ENCODE peak calls at places on chromosomes 5 and 9, in five cellular contexts. F is CD8-positive, alpha-beta T cell; O is cardiac muscle cell; J is BE2C; H is fibroblast of pulmonary artery. G is an unnamed sample.

GRCh38 chr5:61587120-61587519 is 255.1 kb downstream of the ZSWIM6 start:
- DNase-seq in F (no peak), O (peak), J (no peak), H (peak), G (no peak)

GRCh38 chr5:11182441-11183080 is 421.5 kb upstream of the DAP start:
- DNase-seq in H (peak), F (no peak), J (no peak), O (peak), G (no peak)

GRCh38 chr5:111063709-111064322 is 7.7 kb upstream of the TSLP start:
- DNase-seq in O (peak), J (no peak), H (no peak), F (no peak), G (no peak)

GRCh38 chr9:33510264-33511183 is 13.5 kb upstream of the ANKRD18B start:
- DNase-seq in F (no peak), J (peak), H (peak), O (peak), G (peak)

GRCh38 chr9:16385590-16386578 is 484.6 kb downstream of the BNC2 start:
- DNase-seq in F (no peak), O (peak), J (no peak), H (peak), G (no peak)

GRCh38 chr9:112443200-112443599 is 43.4 kb upstream of the KIAA1958 start:
- DNase-seq in H (peak), F (no peak), J (no peak), O (peak), G (no peak)

GRCh38 chr5:90590-91547 is 1.1 kb upstream of the PLEKHG4B start:
- DNase-seq in F (no peak), H (peak), J (no peak), O (peak), G (peak)

GRCh38 chr9:23556459-23556858 is 269.6 kb downstream of the ELAVL2 start:
- DNase-seq in H (no peak), J (no peak), F (no peak), O (no peak), G (peak)

GRCh38 chr9:35814106-35814840 is 569 bp downstream of the HINT2 start:
- DNase-seq in O (peak), J (peak), H (peak), F (no peak), G (peak)

GRCh38 chr5:14059810-14060209 is 83.3 kb upstream of the TRIO start:
- DNase-seq in H (no peak), F (no peak), O (no peak), J (no peak), G (no peak)

GRCh38 chr9:113541019-113541900 is 77.7 kb downstream of the RGS3 start:
- DNase-seq in F (no peak), J (peak), H (peak), O (peak), G (no peak)

GRCh38 chr5:169602535-169602934 is 19.0 kb downstream of the SPDL1 start:
- DNase-seq in F (no peak), O (no peak), J (no peak), H (no peak), G (no peak)

GRCh38 chr9:78671785-78672184 is 374.9 kb downstream of the PSAT1 start:
- DNase-seq in F (no peak), O (no peak), J (no peak), H (no peak), G (no peak)

GRCh38 chr5:17340816-17341215 is 123.4 kb downstream of the BASP1 start:
- DNase-seq in F (no peak), O (peak), J (no peak), H (peak), G (no peak)

GRCh38 chr9:1604942-1605560 is 410.1 kb upstream of the SMARCA2 start:
- DNase-seq in H (peak), O (peak), J (no peak), F (no peak), G (no peak)

GRCh38 chr5:114243281-114243982 is 118.4 kb upstream of the KCNN2 start:
- DNase-seq in H (peak), F (no peak), O (no peak), J (no peak), G (no peak)

GRCh38 chr9:134982311-134982710 is 64.6 kb upstream of the FCN1 start:
- DNase-seq in H (no peak), O (no peak), F (no peak), J (no peak), G (no peak)

GRCh38 chr5:178766936-178767912 is 36.8 kb upstream of the ZNF354A start:
- DNase-seq in F (no peak), J (no peak), H (no peak), O (no peak), G (no peak)
- TF ChIP-seq CTCF in F (no peak), J (peak), H (no peak), O (no peak), G (no peak)

GRCh38 chr5:141677415-141677814 is 4.6 kb downstream of the ARAP3 start:
- DNase-seq in J (peak), H (no peak), O (no peak), F (no peak), G (no peak)
- TF ChIP-seq CTCF in J (peak), H (peak), O (peak), F (no peak), G (no peak)

DNA sequence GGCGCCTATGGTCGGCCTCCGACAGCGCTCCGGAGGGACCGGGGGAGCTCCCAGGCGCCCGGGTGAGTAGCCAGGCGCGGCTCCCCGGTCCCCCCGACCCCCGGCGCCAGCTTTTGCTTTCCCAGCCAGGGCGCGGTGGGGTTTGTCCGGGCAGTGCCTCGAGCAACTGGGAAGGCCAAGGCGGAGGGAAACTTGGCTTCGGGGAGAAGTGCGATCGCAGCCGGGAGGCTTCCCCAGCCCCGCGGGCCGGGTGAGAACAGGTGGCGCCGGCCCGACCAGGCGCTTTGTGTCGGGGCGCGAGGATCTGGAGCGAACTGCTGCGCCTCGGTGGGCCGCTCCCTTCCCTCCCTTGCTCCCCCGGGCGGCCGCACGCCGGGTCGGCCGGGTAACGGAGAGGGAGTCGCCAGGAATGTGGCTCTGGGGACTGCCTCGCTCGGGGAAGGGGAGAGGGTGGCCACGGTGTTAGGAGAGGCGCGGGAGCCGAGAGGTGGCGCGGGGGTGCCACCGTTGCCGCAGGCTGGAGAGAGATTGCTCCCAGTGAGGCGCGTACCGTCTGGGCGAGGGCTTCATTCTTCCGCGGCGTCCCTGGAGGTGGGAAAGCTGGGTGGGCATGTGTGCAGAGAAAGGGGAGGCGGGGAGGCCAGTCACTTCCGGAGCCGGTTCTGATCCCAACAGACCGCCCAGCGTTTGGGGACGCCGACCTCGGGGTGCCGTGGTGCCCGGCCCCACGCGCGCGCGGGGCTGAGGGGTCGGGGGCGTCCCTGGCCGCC is 564 bp downstream of the DAPK1 start:
- DNase-seq in H (peak), O (peak), F (no peak), J (peak), G (peak)
- TF ChIP-seq CTCF in H (no peak), O (peak), F (no peak), J (peak), G (peak)

GRCh38 chr5:119340597-119341218 is 15.1 kb upstream of the TNFAIP8 start:
- DNase-seq in J (no peak), H (no peak), F (no peak), O (no peak), G (no peak)
- TF ChIP-seq CTCF in J (no peak), H (no peak), F (no peak), O (no peak), G (no peak)

GRCh38 chr5:41722359-41722950 is 147.8 kb downstream of the OXCT1 start:
- DNase-seq in H (peak), F (no peak), J (no peak), O (peak), G (no peak)
- TF ChIP-seq CTCF in H (peak), F (no peak), J (peak), O (peak), G (no peak)

GRCh38 chr5:163473613-163474243 is 13.3 kb downstream of the HMMR start:
- DNase-seq in J (no peak), F (no peak), O (peak), H (peak), G (no peak)
- TF ChIP-seq CTCF in J (no peak), F (peak), O (peak), H (peak), G (peak)

DNA sequence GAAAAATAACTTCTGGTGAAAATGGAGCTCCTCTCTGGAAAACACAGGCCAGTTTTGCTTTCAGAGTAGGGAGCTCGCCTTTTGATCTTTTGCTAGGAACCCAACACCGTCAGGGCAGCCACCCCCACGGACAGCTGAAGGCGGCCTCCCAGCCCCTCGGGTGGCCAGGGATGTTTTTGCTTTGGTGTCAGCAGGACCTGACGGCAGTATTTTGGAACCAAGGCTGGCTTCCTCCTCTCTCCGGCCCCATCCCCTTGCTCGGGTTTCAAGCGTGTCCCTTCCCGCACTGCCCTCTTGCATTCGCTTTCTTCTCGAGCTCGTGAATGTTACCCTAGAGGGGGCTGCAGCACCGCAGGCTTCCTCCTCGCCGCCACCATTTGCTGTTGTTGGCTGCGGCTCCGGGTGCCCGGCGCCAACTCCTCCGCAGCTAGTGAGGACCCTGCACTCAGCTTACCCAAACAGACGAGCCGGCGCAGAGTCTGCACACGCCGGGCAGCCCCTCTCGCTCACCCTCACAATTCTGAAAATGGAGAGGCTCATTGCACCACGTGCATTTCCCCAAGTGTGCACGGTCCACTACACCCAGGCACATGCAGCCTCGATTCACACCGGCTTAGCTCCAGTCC is 35.5 kb upstream of the ADAMTSL1 start:
- DNase-seq in H (peak), O (peak), F (no peak), J (no peak), G (peak)
- TF ChIP-seq CTCF in H (peak), O (peak), F (no peak), J (no peak), G (no peak)

GRCh38 chr9:119284118-119284517 is 85.1 kb downstream of the BRINP1 start:
- DNase-seq in F (no peak), H (no peak), J (no peak), O (peak), G (no peak)
- TF ChIP-seq CTCF in F (no peak), H (no peak), J (peak), O (peak), G (no peak)

DNA sequence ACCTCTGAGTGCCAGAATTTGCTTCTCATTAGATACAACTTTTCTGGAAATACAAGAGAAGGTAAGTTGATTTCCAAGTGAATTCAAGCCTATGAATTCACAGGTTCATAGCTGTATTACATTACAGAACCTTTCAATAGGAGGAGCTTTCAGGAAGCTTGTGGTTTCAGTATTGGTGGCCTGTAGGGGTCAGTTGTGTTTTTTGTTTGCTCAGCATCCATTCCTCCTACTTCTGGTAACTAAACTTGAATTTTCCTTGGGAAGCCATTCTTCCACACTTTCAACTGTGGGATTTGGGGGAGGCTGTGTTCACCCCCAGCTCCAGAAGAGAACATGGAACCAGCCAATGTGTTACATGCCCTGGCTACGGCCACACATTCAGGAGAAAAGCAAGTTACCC is 5.6 kb upstream of the CYSTM1 start:
- DNase-seq in H (peak), O (peak), F (no peak), J (no peak), G (no peak)
- TF ChIP-seq CTCF in H (peak), O (no peak), F (no peak), J (peak), G (no peak)

GRCh38 chr5:132490484-132491367 is at the start of gene IRF1:
- DNase-seq in F (peak), J (peak), H (peak), O (peak), G (peak)

GRCh38 chr5:132488590-132488989 is 2.0 kb downstream of the IRF1 start:
- DNase-seq in F (no peak), J (no peak), O (no peak), H (no peak), G (no peak)

GRCh38 chr5:132489051-132489770 is 1.4 kb downstream of the IRF1 start:
- DNase-seq in J (no peak), O (no peak), F (no peak), H (no peak), G (no peak)

GRCh38 chr5:132491368-132492364 is 1.1 kb upstream of the IRF1 start:
- DNase-seq in J (no peak), O (no peak), H (no peak), F (no peak), G (peak)

DNA sequence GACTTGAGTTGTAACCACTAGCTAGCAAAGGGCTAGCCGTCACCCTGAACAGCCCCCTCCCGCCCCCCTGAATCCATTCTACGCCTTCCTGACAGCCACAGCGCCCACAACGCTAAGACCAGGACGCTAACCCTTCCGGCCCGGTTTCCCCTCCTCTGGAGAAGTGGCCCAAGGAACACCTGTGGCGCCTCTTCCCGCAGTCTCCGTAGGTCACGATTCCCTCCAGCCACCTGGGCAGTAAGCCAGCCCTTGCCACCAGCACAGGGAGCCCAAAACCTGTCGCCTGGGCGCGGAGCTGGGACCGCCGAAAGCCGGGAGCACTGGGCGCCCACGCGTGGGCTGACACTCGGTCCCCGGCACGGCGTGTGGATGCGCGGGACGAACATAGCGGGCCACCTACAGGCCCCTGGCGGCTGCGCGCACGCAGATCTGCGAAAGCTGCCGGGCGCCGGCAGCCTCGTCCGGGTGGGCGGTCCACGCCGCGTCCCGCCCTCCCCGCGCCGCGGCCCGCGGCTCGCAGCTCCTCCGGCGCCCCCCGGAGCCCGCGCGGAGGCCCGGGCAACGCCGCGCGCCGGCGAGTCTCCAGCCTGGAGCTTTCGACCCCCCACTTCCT is 596 bp downstream of the IRF1 start:
- DNase-seq in J (peak), H (peak), O (peak), F (no peak), G (peak)
- TF ChIP-seq CTCF in J (no peak), H (peak), O (peak), F (no peak), G (no peak)